ENCODE peak calls at places on chromosomes 3 and 15, in eight cellular contexts. J is IMR-90, Q is esophagus squamous epithelium, W is A673, X is mammary epithelial cell, H is lower lobe of right lung, Z is cardiac muscle cell, D is gastrocnemius medialis. V is an unnamed sample.

GRCh38 chr3:117874028-117874765 is 1160.4 kb downstream of the IGSF11 start:
- DNase-seq in W (peak; percentile 29), Z (no peak), X (no peak), Q (no peak), D (no peak), H (no peak), J (peak; percentile 16), V (no peak)

GRCh38 chr3:64074895-64075679 is 51.8 kb upstream of the PSMD6 start:
- DNase-seq in J (no peak), Z (no peak), D (no peak), W (no peak), Q (no peak), X (no peak), H (no peak), V (no peak)

GRCh38 chr15:70093481-70094309 is 4.0 kb downstream of the TLE3 start:
- DNase-seq in D (no peak), H (no peak), Q (no peak), Z (peak; percentile 67), W (no peak), X (no peak), J (no peak), V (peak; percentile 50)

GRCh38 chr15:72534522-72534921 is 60.4 kb downstream of the ARIH1 start:
- DNase-seq in Z (no peak), W (no peak), J (no peak), X (no peak), D (no peak), Q (no peak), H (no peak), V (no peak)

GRCh38 chr15:75538376-75538775 is 40.7 kb downstream of the PTPN9 start:
- DNase-seq in W (no peak), H (no peak), Z (no peak), J (no peak), X (no peak), Q (no peak), D (no peak), V (no peak)

GRCh38 chr3:46090161-46090591 is 62.9 kb upstream of the XCR1 start:
- DNase-seq in H (no peak), W (no peak), J (no peak), Z (no peak), D (no peak), X (peak; percentile 93), Q (no peak), V (no peak)

GRCh38 chr15:89656116-89656815 is 999 bp upstream of the KIF7 start:
- DNase-seq in H (no peak), J (peak; percentile 27), Q (no peak), X (peak; percentile 17), W (no peak), Z (no peak), D (no peak), V (peak; percentile 3)

GRCh38 chr3:14520149-14520548 is 20.0 kb downstream of the GRIP2 start:
- DNase-seq in Z (no peak), H (no peak), X (no peak), W (no peak), D (peak; percentile 11), Q (no peak), J (no peak), V (no peak)

GRCh38 chr3:16494906-16495580 is 18.5 kb downstream of the RFTN1 start:
- DNase-seq in W (peak; percentile 61), D (no peak), X (no peak), Q (no peak), Z (peak; percentile 37), J (no peak), H (no peak), V (no peak)

GRCh38 chr3:52458031-52458760 is 2.8 kb downstream of the NISCH start:
- DNase-seq in Z (no peak), W (no peak), X (peak; percentile 45), H (no peak), J (no peak), D (no peak), Q (no peak), V (no peak)

GRCh38 chr3:66740260-66740659 is 239.4 kb upstream of the LRIG1 start:
- DNase-seq in W (no peak), Q (no peak), J (no peak), X (no peak), H (no peak), Z (no peak), D (no peak), V (no peak)

GRCh38 chr3:66744521-66744920 is 243.7 kb upstream of the LRIG1 start:
- DNase-seq in X (no peak), Z (no peak), W (no peak), H (no peak), Q (no peak), D (no peak), J (peak; percentile 26), V (no peak)

GRCh38 chr3:66738625-66739330 is 238.0 kb upstream of the LRIG1 start:
- DNase-seq in Z (peak; percentile 44), H (no peak), D (no peak), J (peak; percentile 87), X (no peak), W (no peak), Q (no peak), V (no peak)
- H3K27ac ChIP-seq in Z (no peak overlapping the region), H (no peak overlapping the region), D (no peak overlapping the region), J (peak overlapping the region; percentile 16), X (no peak overlapping the region), W (no peak overlapping the region), Q (no peak overlapping the region), V (no peak overlapping the region)

GRCh38 chr15:65214010-65214409 is 2.7 kb upstream of the CILP start:
- DNase-seq in J (no peak), X (no peak), Z (no peak), D (no peak), H (no peak), W (no peak), Q (no peak), V (no peak)

GRCh38 chr15:65209701-65210643 is 1.3 kb downstream of the CILP start:
- DNase-seq in J (no peak), W (no peak), Q (no peak), Z (no peak), X (no peak), D (no peak), H (no peak), V (no peak)

GRCh38 chr15:65213241-65213640 is 2.0 kb upstream of the CILP start:
- DNase-seq in Z (no peak), J (no peak), Q (no peak), X (no peak), H (no peak), W (no peak), D (peak; percentile 39), V (peak; percentile 68)

GRCh38 chr15:65211157-65211982 is at the start of gene CILP:
- DNase-seq in Z (peak; percentile 71), H (no peak), W (peak; percentile 27), Q (no peak), X (no peak), J (peak; percentile 59), D (peak; percentile 69), V (peak; percentile 59)

GRCh38 chr15:65212097-65212496 is 824 bp upstream of the CILP start:
- DNase-seq in W (peak; percentile 44), X (no peak), H (no peak), D (no peak), Q (no peak), J (no peak), Z (no peak), V (no peak)
- TF ChIP-seq CTCF in W (peak; percentile 65), X (peak; percentile 48), H (peak; percentile 38), D (no peak), Q (peak; percentile 38), J (peak; percentile 21), Z (peak; percentile 45), V (no peak)

GRCh38 chr15:60395276-60396011 is 2.3 kb downstream of the ANXA2 start:
- DNase-seq in H (no peak), J (no peak), Z (no peak), Q (no peak), W (no peak), X (peak; percentile 34), D (no peak), V (no peak)
- H3K4me1 ChIP-seq in H (peaks cover 63% of the 10 kb centered on the region), J (peaks cover 45% of the 10 kb centered on the region), Z (peaks cover 18% of the 10 kb centered on the region), Q (peaks cover 52% of the 10 kb centered on the region), W (peaks cover 75% of the 10 kb centered on the region), X (peaks cover 64% of the 10 kb centered on the region), D (peaks cover 67% of the 10 kb centered on the region), V (peaks cover 69% of the 10 kb centered on the region)

DNA sequence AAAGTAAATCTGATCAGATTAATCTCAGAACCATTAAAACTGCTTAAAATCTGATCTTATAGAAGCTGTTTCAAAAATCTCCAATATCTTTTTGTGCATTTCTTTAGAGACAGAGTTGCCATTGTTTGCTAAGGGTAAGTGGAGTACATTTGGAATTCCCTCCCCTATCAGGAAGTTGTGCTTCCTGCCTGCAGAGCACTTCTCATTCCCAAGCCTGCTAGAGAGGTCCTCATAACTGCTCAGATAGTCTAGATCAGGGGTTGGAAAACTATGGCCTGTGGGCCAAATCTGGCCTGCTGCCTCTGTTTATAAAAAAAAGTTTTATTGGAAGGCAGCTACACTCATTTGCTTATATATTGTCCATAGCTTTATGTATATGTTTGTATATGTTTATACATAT is 333.6 kb upstream of the PROK2 start:
- DNase-seq in D (no peak), Z (peak; percentile 14), H (no peak), J (no peak), W (no peak), Q (no peak), X (no peak), V (no peak)
- H3K27ac ChIP-seq in D (no peak overlapping the region), Z (no peak overlapping the region), H (no peak overlapping the region), J (no peak overlapping the region), W (no peak overlapping the region), Q (no peak overlapping the region), X (no peak overlapping the region), V (no peak overlapping the region)

DNA sequence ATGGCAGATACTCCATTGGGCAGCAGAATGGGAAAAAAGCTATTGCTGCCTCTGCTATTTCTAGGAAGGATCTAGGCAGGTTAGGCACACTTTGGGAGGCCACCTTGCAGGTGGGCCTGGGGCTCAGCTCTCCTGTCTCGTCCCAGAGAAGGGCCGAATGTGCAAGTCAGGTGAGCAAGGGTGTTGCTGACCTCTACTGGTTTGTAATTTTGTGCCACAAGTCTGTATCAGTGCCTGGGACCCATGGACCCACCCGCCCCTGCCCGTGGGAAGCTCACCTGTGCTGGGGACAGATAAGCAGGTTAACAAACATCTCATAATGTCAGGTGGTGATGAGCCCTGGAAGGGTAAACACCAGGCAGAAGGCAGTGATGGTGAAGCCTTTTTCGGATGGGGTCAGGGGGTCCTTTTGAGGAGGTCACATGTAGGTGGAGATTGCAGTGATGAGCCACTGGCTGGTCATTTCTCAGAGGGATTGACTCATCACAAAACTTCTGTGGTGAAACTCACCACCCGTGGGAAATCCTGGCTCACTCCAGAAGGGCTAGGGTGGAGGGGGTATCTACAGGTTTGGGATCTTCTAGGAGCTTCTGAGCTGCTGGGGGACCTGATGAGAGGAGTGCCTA is 161.3 kb downstream of the KLF13 start:
- DNase-seq in W (no peak), H (no peak), D (peak; percentile 13), Q (no peak), X (peak; percentile 46), Z (peak; percentile 15), J (peak; percentile 43), V (no peak)
- TF ChIP-seq CTCF in W (no peak), H (no peak), D (no peak), Q (peak; percentile 8), X (peak; percentile 35), Z (no peak), J (peak; percentile 10), V (no peak)

DNA sequence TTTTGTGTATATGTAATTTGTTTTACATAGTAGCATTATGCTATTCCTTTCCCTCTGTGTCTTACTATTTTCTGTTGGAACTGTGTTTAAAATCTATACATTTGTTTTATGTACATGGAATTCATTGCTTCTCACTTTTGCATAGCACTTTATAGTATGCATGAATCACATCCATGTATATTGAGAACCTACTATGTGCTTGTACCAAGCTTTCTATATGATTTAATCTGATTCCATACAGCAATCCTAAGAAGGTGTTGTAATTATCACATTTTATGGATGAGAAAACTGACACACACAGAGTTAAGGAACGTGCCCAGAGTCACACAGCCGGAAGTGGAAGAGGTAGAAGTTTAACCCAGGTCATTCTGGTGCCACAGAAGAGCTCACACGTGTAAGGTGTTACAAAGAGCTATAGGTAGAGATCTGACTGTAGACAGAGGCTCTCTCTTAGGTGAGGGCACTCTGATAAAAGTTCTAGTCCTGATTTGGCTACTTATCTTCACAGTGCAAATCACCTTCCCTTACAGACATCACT is 3.5 kb upstream of the SMAD3 start:
- DNase-seq in H (no peak), X (no peak), J (no peak), D (no peak), W (no peak), Q (no peak), Z (no peak), V (no peak)
- H3K4me1 ChIP-seq in H (peaks cover 15% of the 10 kb centered on the region), X (peaks cover 6% of the 10 kb centered on the region), J (peaks cover 5% of the 10 kb centered on the region), D (peaks cover 13% of the 10 kb centered on the region), W (peaks cover under 1% of the 10 kb centered on the region), Q (no peaks in the 10 kb centered on the region), Z (peaks cover 15% of the 10 kb centered on the region), V (peaks cover 9% of the 10 kb centered on the region)

V was measured in tibial artery.